ENCODE peak calls at places on chromosomes 13 and 19, in nine cellular contexts. One of them, this sample, is unnamed.

GRCh38 chr19:30857388-30857787 is 485.2 kb downstream of the ZNF536 start:
- DNase-seq in CD8-positive, alpha-beta memory T cell: no peak
- DNase-seq in stomach: no peak
- DNase-seq in adrenal gland: no peak
- DNase-seq in cardiac muscle cell: no peak
- DNase-seq in Peyer's patch: no peak
- DNase-seq in fibroblast of lung: no peak
- DNase-seq in ascending aorta: no peak
- DNase-seq in gastrocnemius medialis: no peak
- DNase-seq in this sample: no peak

GRCh38 chr13:100506600-100507422 is 81.8 kb downstream of the GGACT start:
- DNase-seq in CD8-positive, alpha-beta memory T cell: no peak
- DNase-seq in stomach: no peak
- DNase-seq in adrenal gland: no peak
- DNase-seq in cardiac muscle cell: no peak
- DNase-seq in Peyer's patch: no peak
- DNase-seq in fibroblast of lung: no peak
- DNase-seq in ascending aorta: no peak
- DNase-seq in gastrocnemius medialis: no peak
- DNase-seq in this sample: no peak

GRCh38 chr13:37597477-37597876 is 1.1 kb downstream of the POSTN start:
- DNase-seq in CD8-positive, alpha-beta memory T cell: no peak
- DNase-seq in stomach: no peak
- DNase-seq in adrenal gland: no peak
- DNase-seq in cardiac muscle cell: no peak
- DNase-seq in Peyer's patch: no peak
- DNase-seq in fibroblast of lung: no peak
- DNase-seq in ascending aorta: no peak
- DNase-seq in gastrocnemius medialis: no peak
- DNase-seq in this sample: no peak

GRCh38 chr13:102550507-102550906 is 46.3 kb upstream of the TPP2 start:
- DNase-seq in CD8-positive, alpha-beta memory T cell: no peak
- DNase-seq in stomach: no peak
- DNase-seq in adrenal gland: no peak
- DNase-seq in cardiac muscle cell: no peak
- DNase-seq in Peyer's patch: no peak
- DNase-seq in fibroblast of lung: no peak
- DNase-seq in ascending aorta: no peak
- DNase-seq in gastrocnemius medialis: no peak
- DNase-seq in this sample: no peak

GRCh38 chr19:16213076-16213475 is 15.4 kb downstream of the AP1M1 start:
- DNase-seq in CD8-positive, alpha-beta memory T cell: no peak
- DNase-seq in stomach: no peak
- DNase-seq in adrenal gland: no peak
- DNase-seq in cardiac muscle cell: peak; percentile 26
- DNase-seq in Peyer's patch: no peak
- DNase-seq in fibroblast of lung: no peak
- DNase-seq in ascending aorta: no peak
- DNase-seq in gastrocnemius medialis: no peak
- DNase-seq in this sample: no peak

GRCh38 chr13:46903748-46904147 is 6.9 kb upstream of the HTR2A start:
- DNase-seq in CD8-positive, alpha-beta memory T cell: no peak
- DNase-seq in stomach: no peak
- DNase-seq in adrenal gland: no peak
- DNase-seq in cardiac muscle cell: peak; percentile 51
- DNase-seq in Peyer's patch: no peak
- DNase-seq in fibroblast of lung: no peak
- DNase-seq in ascending aorta: no peak
- DNase-seq in gastrocnemius medialis: no peak
- DNase-seq in this sample: no peak

GRCh38 chr19:55368701-55369563 is 1.3 kb downstream of the IL11 start:
- DNase-seq in CD8-positive, alpha-beta memory T cell: peak; percentile 21
- DNase-seq in stomach: no peak
- DNase-seq in adrenal gland: no peak
- DNase-seq in cardiac muscle cell: peak; percentile 65
- DNase-seq in Peyer's patch: no peak
- DNase-seq in fibroblast of lung: no peak
- DNase-seq in ascending aorta: no peak
- DNase-seq in gastrocnemius medialis: no peak
- DNase-seq in this sample: peak; percentile 42

GRCh38 chr19:16849168-16849567 is 20.0 kb downstream of the SIN3B start:
- DNase-seq in CD8-positive, alpha-beta memory T cell: no peak
- DNase-seq in stomach: no peak
- DNase-seq in adrenal gland: no peak
- DNase-seq in cardiac muscle cell: no peak
- DNase-seq in Peyer's patch: no peak
- DNase-seq in fibroblast of lung: peak; percentile 80
- DNase-seq in ascending aorta: no peak
- DNase-seq in gastrocnemius medialis: no peak
- DNase-seq in this sample: no peak

GRCh38 chr13:96958286-96958891 is 35.9 kb downstream of the OXGR1 start:
- DNase-seq in CD8-positive, alpha-beta memory T cell: no peak
- DNase-seq in stomach: peak; percentile 27
- DNase-seq in adrenal gland: peak; percentile 42
- DNase-seq in cardiac muscle cell: peak; percentile 46
- DNase-seq in Peyer's patch: no peak
- DNase-seq in fibroblast of lung: peak; percentile 40
- DNase-seq in ascending aorta: no peak
- DNase-seq in gastrocnemius medialis: no peak
- DNase-seq in this sample: no peak

GRCh38 chr19:8113017-8113416 is 36.4 kb downstream of the FBN3 start:
- DNase-seq in CD8-positive, alpha-beta memory T cell: no peak
- DNase-seq in stomach: no peak
- DNase-seq in adrenal gland: no peak
- DNase-seq in cardiac muscle cell: no peak
- DNase-seq in Peyer's patch: no peak
- DNase-seq in fibroblast of lung: no peak
- DNase-seq in ascending aorta: no peak
- DNase-seq in gastrocnemius medialis: no peak
- DNase-seq in this sample: no peak

GRCh38 chr13:24995225-24995804 is 100.6 kb upstream of the PABPC3 start:
- DNase-seq in CD8-positive, alpha-beta memory T cell: peak; percentile 27
- DNase-seq in stomach: peak; percentile 52
- DNase-seq in adrenal gland: peak; percentile 73
- DNase-seq in cardiac muscle cell: peak; percentile 90
- DNase-seq in Peyer's patch: no peak
- DNase-seq in fibroblast of lung: peak; percentile 89
- DNase-seq in ascending aorta: peak; percentile 79
- DNase-seq in gastrocnemius medialis: peak; percentile 39
- DNase-seq in this sample: no peak
- H3K4me3 ChIP-seq in CD8-positive, alpha-beta memory T cell: no peak overlapping the region
- H3K4me3 ChIP-seq in stomach: no peak overlapping the region
- H3K4me3 ChIP-seq in adrenal gland: no peak overlapping the region
- H3K4me3 ChIP-seq in cardiac muscle cell: no peak overlapping the region
- H3K4me3 ChIP-seq in Peyer's patch: no peak overlapping the region
- H3K4me3 ChIP-seq in fibroblast of lung: no peak overlapping the region
- H3K4me3 ChIP-seq in ascending aorta: no peak overlapping the region
- H3K4me3 ChIP-seq in gastrocnemius medialis: no peak overlapping the region
- H3K4me3 ChIP-seq in this sample: no peak overlapping the region

DNA sequence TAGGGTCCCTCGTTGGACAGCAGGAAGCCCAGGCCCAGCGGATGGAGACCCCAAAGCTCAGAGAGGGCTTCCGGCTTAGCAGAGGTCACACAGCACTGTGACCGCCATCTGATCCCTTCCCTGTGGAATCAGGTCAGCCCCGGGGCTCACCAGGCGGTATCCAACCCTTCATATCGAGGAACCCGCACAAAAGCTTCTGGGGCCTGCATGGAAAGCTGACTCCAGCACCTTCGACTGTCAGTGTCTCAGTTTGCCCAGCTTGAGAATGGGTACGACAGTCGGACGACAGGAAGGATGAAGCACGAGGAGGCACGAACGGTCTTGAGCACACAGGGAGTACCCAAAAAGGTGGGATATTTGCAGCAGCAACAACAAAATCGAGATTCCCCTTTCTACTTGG is 2.6 kb downstream of the TLE5 start:
- DNase-seq in CD8-positive, alpha-beta memory T cell: no peak
- DNase-seq in stomach: no peak
- DNase-seq in adrenal gland: no peak
- DNase-seq in cardiac muscle cell: no peak
- DNase-seq in Peyer's patch: no peak
- DNase-seq in fibroblast of lung: no peak
- DNase-seq in ascending aorta: no peak
- DNase-seq in gastrocnemius medialis: no peak
- DNase-seq in this sample: no peak
- H3K4me1 ChIP-seq in CD8-positive, alpha-beta memory T cell: peaks cover 76% of the 10 kb centered on the region
- H3K4me1 ChIP-seq in stomach: peaks cover 77% of the 10 kb centered on the region
- H3K4me1 ChIP-seq in adrenal gland: peaks cover 68% of the 10 kb centered on the region
- H3K4me1 ChIP-seq in cardiac muscle cell: peaks cover 12% of the 10 kb centered on the region
- H3K4me1 ChIP-seq in Peyer's patch: peaks cover 18% of the 10 kb centered on the region
- H3K4me1 ChIP-seq in fibroblast of lung: peaks cover 8% of the 10 kb centered on the region
- H3K4me1 ChIP-seq in ascending aorta: peaks cover 18% of the 10 kb centered on the region
- H3K4me1 ChIP-seq in gastrocnemius medialis: peaks cover 61% of the 10 kb centered on the region
- H3K4me1 ChIP-seq in this sample: peaks cover 26% of the 10 kb centered on the region

GRCh38 chr19:49430678-49431329 is 5.6 kb downstream of the GFY start:
- DNase-seq in CD8-positive, alpha-beta memory T cell: no peak
- DNase-seq in stomach: no peak
- DNase-seq in adrenal gland: no peak
- DNase-seq in cardiac muscle cell: no peak
- DNase-seq in Peyer's patch: no peak
- DNase-seq in fibroblast of lung: no peak
- DNase-seq in ascending aorta: no peak
- DNase-seq in gastrocnemius medialis: no peak
- DNase-seq in this sample: no peak

GRCh38 chr19:49427339-49427738 is 2.2 kb downstream of the GFY start:
- DNase-seq in CD8-positive, alpha-beta memory T cell: no peak
- DNase-seq in stomach: no peak
- DNase-seq in adrenal gland: no peak
- DNase-seq in cardiac muscle cell: no peak
- DNase-seq in Peyer's patch: no peak
- DNase-seq in fibroblast of lung: no peak
- DNase-seq in ascending aorta: no peak
- DNase-seq in gastrocnemius medialis: no peak
- DNase-seq in this sample: no peak

GRCh38 chr19:49427855-49428546 is 2.8 kb downstream of the GFY start:
- DNase-seq in CD8-positive, alpha-beta memory T cell: peak; percentile 20
- DNase-seq in stomach: peak; percentile 40
- DNase-seq in adrenal gland: no peak
- DNase-seq in cardiac muscle cell: no peak
- DNase-seq in Peyer's patch: no peak
- DNase-seq in fibroblast of lung: no peak
- DNase-seq in ascending aorta: no peak
- DNase-seq in gastrocnemius medialis: no peak
- DNase-seq in this sample: peak; percentile 43

GRCh38 chr19:49430172-49430677 is 5.0 kb downstream of the GFY start:
- DNase-seq in CD8-positive, alpha-beta memory T cell: no peak
- DNase-seq in stomach: no peak
- DNase-seq in adrenal gland: no peak
- DNase-seq in cardiac muscle cell: no peak
- DNase-seq in Peyer's patch: no peak
- DNase-seq in fibroblast of lung: no peak
- DNase-seq in ascending aorta: no peak
- DNase-seq in gastrocnemius medialis: no peak
- DNase-seq in this sample: no peak

GRCh38 chr19:49428547-49429451 is 3.6 kb downstream of the GFY start:
- DNase-seq in CD8-positive, alpha-beta memory T cell: no peak
- DNase-seq in stomach: no peak
- DNase-seq in adrenal gland: no peak
- DNase-seq in cardiac muscle cell: no peak
- DNase-seq in Peyer's patch: no peak
- DNase-seq in fibroblast of lung: no peak
- DNase-seq in ascending aorta: no peak
- DNase-seq in gastrocnemius medialis: no peak
- DNase-seq in this sample: no peak
- H3K4me3 ChIP-seq in CD8-positive, alpha-beta memory T cell: no peak overlapping the region
- H3K4me3 ChIP-seq in stomach: peak overlapping the region; percentile 28
- H3K4me3 ChIP-seq in adrenal gland: no peak overlapping the region
- H3K4me3 ChIP-seq in cardiac muscle cell: peak overlapping the region; percentile 13
- H3K4me3 ChIP-seq in Peyer's patch: no peak overlapping the region
- H3K4me3 ChIP-seq in fibroblast of lung: no peak overlapping the region
- H3K4me3 ChIP-seq in ascending aorta: no peak overlapping the region
- H3K4me3 ChIP-seq in gastrocnemius medialis: no peak overlapping the region
- H3K4me3 ChIP-seq in this sample: no peak overlapping the region

DNA sequence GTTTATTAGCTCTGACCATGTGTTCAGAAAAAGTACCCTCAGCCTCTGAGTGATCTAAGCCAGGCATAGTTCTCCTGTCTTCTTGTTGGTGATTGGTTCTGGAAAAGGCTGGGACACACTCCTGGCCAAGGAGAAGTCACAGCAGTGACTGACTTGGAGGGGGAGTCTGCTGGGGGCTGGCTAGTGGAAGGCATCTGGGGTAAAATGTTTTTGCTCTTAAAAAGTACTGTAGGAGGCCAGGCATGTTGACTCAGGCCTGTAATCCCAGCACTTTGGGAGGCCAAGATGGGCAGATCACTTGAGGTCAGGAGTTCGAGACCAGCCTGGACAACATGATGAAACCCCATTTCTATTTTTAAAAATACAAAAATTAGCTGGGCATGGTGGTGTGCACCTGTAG is 21.7 kb downstream of the FAM187B start:
- DNase-seq in CD8-positive, alpha-beta memory T cell: no peak
- DNase-seq in stomach: peak; percentile 10
- DNase-seq in adrenal gland: no peak
- DNase-seq in cardiac muscle cell: no peak
- DNase-seq in Peyer's patch: no peak
- DNase-seq in fibroblast of lung: no peak
- DNase-seq in ascending aorta: no peak
- DNase-seq in gastrocnemius medialis: no peak
- DNase-seq in this sample: no peak
- H3K4me1 ChIP-seq in CD8-positive, alpha-beta memory T cell: peaks cover 79% of the 10 kb centered on the region
- H3K4me1 ChIP-seq in stomach: peaks cover 22% of the 10 kb centered on the region
- H3K4me1 ChIP-seq in adrenal gland: peaks cover 27% of the 10 kb centered on the region
- H3K4me1 ChIP-seq in cardiac muscle cell: peaks cover 15% of the 10 kb centered on the region
- H3K4me1 ChIP-seq in Peyer's patch: peaks cover 28% of the 10 kb centered on the region
- H3K4me1 ChIP-seq in fibroblast of lung: no peaks in the 10 kb centered on the region
- H3K4me1 ChIP-seq in ascending aorta: no peaks in the 10 kb centered on the region
- H3K4me1 ChIP-seq in gastrocnemius medialis: no peaks in the 10 kb centered on the region
- H3K4me1 ChIP-seq in this sample: no peaks in the 10 kb centered on the region